ENCODE peak calls at places on chromosome 16, in eight cellular contexts. L, Z, E, W, I, T, N and F are unnamed samples.

GRCh38 chr16:72937916-72938315 is 110.0 kb downstream of the ZFHX3 start:
- DNase-seq in T (no peak), Z (no peak), E (no peak), W (no peak), I (no peak), L (no peak), N (no peak), F (peak; percentile 36)

GRCh38 chr16:70684146-70685060 is 1.4 kb downstream of the MTSS2 start:
- DNase-seq in L (no peak), N (no peak), I (no peak), Z (peak; percentile 77), T (peak; percentile 34), E (no peak), W (no peak), F (peak; percentile 77)

GRCh38 chr16:3282103-3282746 is 1.1 kb upstream of the ZNF263 start:
- DNase-seq in T (no peak), N (no peak), W (peak; percentile 79), I (no peak), L (no peak), Z (no peak), E (no peak), F (no peak)

GRCh38 chr16:83899272-83899897 is 470 bp downstream of the MLYCD start:
- DNase-seq in I (no peak), E (peak; percentile 53), T (peak; percentile 60), L (peak; percentile 67), Z (peak; percentile 65), N (no peak), W (peak; percentile 73), F (peak; percentile 87)

GRCh38 chr16:76577003-76577402 is 299.8 kb downstream of the CNTNAP4 start:
- DNase-seq in T (no peak), E (no peak), W (no peak), L (no peak), N (no peak), I (no peak), Z (no peak), F (no peak)

GRCh38 chr16:78184554-78185183 is 85.2 kb downstream of the WWOX start:
- DNase-seq in L (no peak), I (no peak), W (no peak), Z (no peak), E (no peak), T (no peak), N (no peak), F (no peak)

GRCh38 chr16:72677662-72678447 is 370.1 kb downstream of the ZFHX3 start:
- DNase-seq in N (no peak), L (peak; percentile 48), W (no peak), E (peak; percentile 46), I (peak; percentile 24), T (no peak), Z (no peak), F (no peak)

GRCh38 chr16:71499775-71500364 is 10.7 kb upstream of the ZNF19 start:
- DNase-seq in L (peak; percentile 26), T (no peak), N (peak; percentile 53), I (no peak), Z (no peak), W (peak; percentile 77), E (peak; percentile 37), F (no peak)

GRCh38 chr16:15996432-15997109 is 47.2 kb downstream of the ABCC1 start:
- DNase-seq in T (peak; percentile 28), W (peak; percentile 91), L (no peak), E (peak; percentile 25), Z (no peak), I (no peak), N (peak; percentile 65), F (peak; percentile 82)

GRCh38 chr16:53932975-53933374 is 229.0 kb downstream of the FTO start:
- DNase-seq in Z (no peak), I (no peak), W (no peak), N (no peak), E (no peak), L (no peak), T (no peak), F (no peak)

GRCh38 chr16:47359478-47359877 is 101.4 kb downstream of the ITFG1 start:
- DNase-seq in T (no peak), E (no peak), N (no peak), L (no peak), Z (no peak), I (no peak), W (no peak), F (no peak)

GRCh38 chr16:71303938-71304337 is 14.7 kb upstream of the CMTR2 start:
- DNase-seq in N (no peak), W (peak; percentile 2), Z (no peak), T (no peak), L (no peak), I (no peak), E (peak; percentile 92), F (no peak)

GRCh38 chr16:26645629-26646028 is 421.1 kb upstream of the C16orf82 start:
- DNase-seq in L (no peak), W (no peak), E (no peak), I (no peak), T (no peak), N (no peak), Z (no peak), F (no peak)

GRCh38 chr16:77169650-77170236 is 21.2 kb upstream of the MON1B start:
- DNase-seq in L (peak; percentile 23), Z (no peak), W (peak; percentile 55), N (no peak), E (peak; percentile 28), T (no peak), I (no peak), F (no peak)

GRCh38 chr16:84769416-84769815 is 50.4 kb upstream of the CRISPLD2 start:
- DNase-seq in E (no peak), I (no peak), W (no peak), L (no peak), T (no peak), Z (no peak), N (no peak), F (no peak)

GRCh38 chr16:89842471-89843408 is 14.5 kb downstream of the SPIRE2 start:
- DNase-seq in E (peak; percentile 53), T (peak; percentile 51), Z (no peak), I (peak; percentile 50), L (no peak), N (no peak), W (peak; percentile 27), F (no peak)

GRCh38 chr16:56513972-56514371 is 5.9 kb downstream of the BBS2 start:
- DNase-seq in T (no peak), Z (no peak), W (peak; percentile 73), E (peak; percentile 59), N (peak; percentile 54), L (peak; percentile 60), I (no peak), F (no peak)

GRCh38 chr16:84883301-84883700 is 63.5 kb downstream of the CRISPLD2 start:
- DNase-seq in W (peak; percentile 48), L (no peak), T (no peak), I (no peak), E (peak; percentile 34), Z (no peak), N (no peak), F (no peak)

DNA sequence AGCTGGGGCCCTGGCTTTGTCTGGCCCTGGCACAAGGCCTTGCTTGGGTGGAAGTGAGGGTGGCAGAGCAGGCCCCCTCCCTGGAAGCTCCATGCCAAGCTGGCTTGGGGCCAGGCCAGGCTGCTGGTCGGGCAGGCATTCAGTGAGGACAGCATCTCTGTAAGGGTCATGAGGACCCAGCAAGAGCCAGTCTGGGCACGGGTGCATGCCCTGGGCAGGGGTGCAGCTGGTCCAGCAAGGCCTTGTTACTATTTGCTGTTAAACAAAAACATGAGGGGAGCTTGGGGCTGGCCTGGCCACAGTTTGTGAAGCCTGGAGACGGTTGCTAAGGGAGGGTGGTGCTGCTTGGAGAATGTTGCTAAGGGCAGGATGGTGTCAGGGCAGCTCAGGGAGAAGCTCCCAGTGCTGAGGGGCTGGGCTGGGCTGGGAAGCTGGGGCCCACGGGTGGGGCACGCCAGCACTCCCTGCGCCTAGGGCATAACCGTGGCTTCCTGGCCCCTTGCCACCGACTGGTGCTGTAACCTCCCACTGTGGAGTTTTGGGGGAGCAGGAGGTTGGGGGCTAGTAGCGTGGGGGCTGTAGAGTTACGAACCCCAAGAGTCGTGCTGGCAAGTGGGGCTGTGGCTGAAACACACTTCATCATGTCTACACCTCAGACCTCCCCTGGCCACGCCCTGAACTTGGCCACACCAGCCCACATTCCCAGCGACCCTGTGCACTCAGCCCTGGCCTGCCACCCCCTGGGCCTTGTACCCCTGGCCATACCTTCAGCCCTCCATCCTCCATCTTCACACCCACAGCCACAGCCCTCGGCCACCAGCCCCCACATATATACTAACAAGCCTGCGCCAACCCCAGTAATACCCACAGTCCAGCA is 1.6 kb downstream of the TPPP3 start:
- DNase-seq in E (no peak), L (no peak), Z (no peak), T (peak; percentile 44), I (no peak), N (no peak), W (no peak), F (no peak)
- H3K4me1 ChIP-seq in E (peaks cover 22% of the 10 kb centered on the region), L (peaks cover 55% of the 10 kb centered on the region), Z (no peaks in the 10 kb centered on the region), T (peaks cover 54% of the 10 kb centered on the region), I (peaks cover 7% of the 10 kb centered on the region), N (peaks cover 49% of the 10 kb centered on the region), W (peaks cover 10% of the 10 kb centered on the region), F (no peaks in the 10 kb centered on the region)

GRCh38 chr16:18804540-18804939 is 3.2 kb upstream of the ARL6IP1 start:
- DNase-seq in L (no peak), Z (no peak), N (no peak), E (no peak), T (no peak), W (no peak), I (no peak), F (no peak)
- TF ChIP-seq CTCF in L (no peak), Z (no peak), N (no peak), E (no peak), T (no peak), W (no peak), I (no peak), F (no peak)

GRCh38 chr16:17345043-17345442 is 125.7 kb downstream of the XYLT1 start:
- DNase-seq in E (no peak), N (peak; percentile 63), I (no peak), L (peak; percentile 59), Z (no peak), T (no peak), W (peak; percentile 39), F (no peak)
- H3K27ac ChIP-seq in E (no peak overlapping the region), N (peak overlapping the region; percentile 22), I (no peak overlapping the region), L (peak overlapping the region; percentile 85), Z (no peak overlapping the region), T (no peak overlapping the region), W (no peak overlapping the region), F (no peak overlapping the region)

DNA sequence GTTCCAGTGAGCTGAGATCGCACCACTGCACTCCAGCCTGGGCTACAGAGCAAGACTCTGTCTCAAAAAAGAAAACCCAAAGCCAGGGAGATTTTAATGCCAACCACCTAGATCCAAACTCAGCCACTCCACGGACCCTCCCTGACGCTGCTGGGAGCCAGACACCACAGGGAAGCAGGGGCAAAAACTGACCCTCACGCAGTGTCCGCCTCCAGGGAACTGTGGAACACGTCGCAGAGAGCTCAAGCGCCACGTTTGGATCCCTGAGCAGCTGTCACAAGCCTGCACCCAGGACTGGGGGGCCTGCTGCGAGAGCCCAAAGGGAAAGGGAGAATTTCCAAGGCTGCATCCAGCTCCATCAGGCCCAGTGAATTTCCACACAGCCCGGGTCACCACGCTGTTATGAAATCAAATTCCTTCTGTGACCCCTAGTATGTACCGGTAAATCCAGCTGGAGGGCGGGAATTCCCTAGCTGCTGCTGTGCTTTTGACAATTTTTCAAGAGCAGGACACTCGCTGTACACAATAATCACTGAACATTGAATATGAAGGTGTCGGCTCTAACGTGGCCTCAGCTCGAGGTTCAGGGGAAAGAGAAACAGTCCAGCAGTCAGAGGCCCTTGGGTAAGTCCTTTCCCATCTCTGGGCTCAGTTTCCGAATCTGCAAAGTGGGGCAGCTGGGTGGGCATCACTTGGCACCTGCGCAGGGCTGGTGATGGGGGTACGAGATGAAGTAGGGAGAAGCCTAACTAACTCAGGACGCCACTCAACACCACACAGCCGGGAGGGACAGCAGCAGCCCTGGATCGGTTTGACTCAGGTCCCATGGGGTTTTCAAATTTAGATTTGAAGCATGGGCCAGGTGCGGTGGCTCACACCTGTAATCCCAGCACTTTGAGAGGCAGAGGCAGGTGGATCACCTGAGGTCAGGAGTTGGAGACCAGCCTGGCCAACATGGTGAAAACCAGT is 8.6 kb downstream of the CARHSP1 start:
- DNase-seq in I (no peak), N (peak; percentile 80), E (peak; percentile 24), W (peak; percentile 84), L (peak; percentile 43), Z (peak; percentile 76), T (no peak), F (peak; percentile 88)
- H3K4me1 ChIP-seq in I (peaks cover 9% of the 10 kb centered on the region), N (peaks cover 57% of the 10 kb centered on the region), E (no peaks in the 10 kb centered on the region), W (peaks cover 16% of the 10 kb centered on the region), L (peaks cover 41% of the 10 kb centered on the region), Z (no peaks in the 10 kb centered on the region), T (peaks cover 48% of the 10 kb centered on the region), F (peaks cover 38% of the 10 kb centered on the region)